ENCODE peak calls at places on chromosomes 13 and 19, in seven cellular contexts. One of them, this sample, is unnamed.

GRCh38 chr19:16441661-16442071 is 30.1 kb downstream of the EPS15L1 start:
- DNase-seq in IMR-90: no peak
- DNase-seq in neuronal stem cell: peak
- DNase-seq in endodermal cell: peak
- DNase-seq in NT2/D1: no peak
- DNase-seq in neural progenitor cell: peak
- DNase-seq in MM.1S: no peak
- DNase-seq in this sample: no peak

GRCh38 chr13:36549771-36550170 is 117.5 kb downstream of the CCNA1 start:
- DNase-seq in IMR-90: no peak
- DNase-seq in neuronal stem cell: peak
- DNase-seq in endodermal cell: no peak
- DNase-seq in NT2/D1: no peak
- DNase-seq in neural progenitor cell: peak
- DNase-seq in MM.1S: no peak
- DNase-seq in this sample: no peak

GRCh38 chr13:24680258-24680920 is at the start of gene ATP12A:
- DNase-seq in IMR-90: no peak
- DNase-seq in neuronal stem cell: peak
- DNase-seq in endodermal cell: peak
- DNase-seq in NT2/D1: no peak
- DNase-seq in neural progenitor cell: peak
- DNase-seq in MM.1S: peak
- DNase-seq in this sample: no peak

GRCh38 chr13:60655268-60655667 is 258.2 kb downstream of the TDRD3 start:
- DNase-seq in IMR-90: no peak
- DNase-seq in neuronal stem cell: no peak
- DNase-seq in endodermal cell: no peak
- DNase-seq in NT2/D1: no peak
- DNase-seq in neural progenitor cell: no peak
- DNase-seq in MM.1S: no peak
- DNase-seq in this sample: no peak

GRCh38 chr13:43377955-43378354 is 354.6 kb downstream of the DNAJC15 start:
- DNase-seq in IMR-90: peak
- DNase-seq in neuronal stem cell: no peak
- DNase-seq in endodermal cell: no peak
- DNase-seq in NT2/D1: no peak
- DNase-seq in neural progenitor cell: no peak
- DNase-seq in MM.1S: no peak
- DNase-seq in this sample: no peak

GRCh38 chr19:10228925-10229324 is 2.2 kb downstream of the S1PR2 start:
- DNase-seq in IMR-90: peak
- DNase-seq in neuronal stem cell: no peak
- DNase-seq in endodermal cell: peak
- DNase-seq in NT2/D1: no peak
- DNase-seq in neural progenitor cell: peak
- DNase-seq in MM.1S: peak
- DNase-seq in this sample: no peak

GRCh38 chr19:14427461-14427860 is 5.6 kb upstream of the PKN1 start:
- DNase-seq in IMR-90: no peak
- DNase-seq in neuronal stem cell: no peak
- DNase-seq in endodermal cell: no peak
- DNase-seq in NT2/D1: no peak
- DNase-seq in neural progenitor cell: no peak
- DNase-seq in MM.1S: no peak
- DNase-seq in this sample: no peak

GRCh38 chr13:88456155-88456554 is 785.0 kb downstream of the SLITRK5 start:
- DNase-seq in IMR-90: no peak
- DNase-seq in neuronal stem cell: no peak
- DNase-seq in endodermal cell: no peak
- DNase-seq in NT2/D1: no peak
- DNase-seq in neural progenitor cell: no peak
- DNase-seq in MM.1S: no peak
- DNase-seq in this sample: no peak

GRCh38 chr19:8131517-8131916 is 17.9 kb downstream of the FBN3 start:
- DNase-seq in IMR-90: no peak
- DNase-seq in neuronal stem cell: no peak
- DNase-seq in endodermal cell: no peak
- DNase-seq in NT2/D1: no peak
- DNase-seq in neural progenitor cell: no peak
- DNase-seq in MM.1S: no peak
- DNase-seq in this sample: no peak

GRCh38 chr19:47221080-47221841 is 9.7 kb downstream of the BBC3 start:
- DNase-seq in IMR-90: no peak
- DNase-seq in neuronal stem cell: no peak
- DNase-seq in endodermal cell: no peak
- DNase-seq in NT2/D1: no peak
- DNase-seq in neural progenitor cell: no peak
- DNase-seq in MM.1S: no peak
- DNase-seq in this sample: no peak

GRCh38 chr13:25310891-25311290 is 9.5 kb downstream of the NUP58 start:
- DNase-seq in IMR-90: no peak
- DNase-seq in neuronal stem cell: no peak
- DNase-seq in endodermal cell: no peak
- DNase-seq in NT2/D1: no peak
- DNase-seq in neural progenitor cell: no peak
- DNase-seq in MM.1S: no peak
- DNase-seq in this sample: no peak

GRCh38 chr13:33228645-33229445 is 56.7 kb downstream of the STARD13 start:
- DNase-seq in IMR-90: peak
- DNase-seq in neuronal stem cell: no peak
- DNase-seq in endodermal cell: peak
- DNase-seq in NT2/D1: no peak
- DNase-seq in neural progenitor cell: peak
- DNase-seq in MM.1S: peak
- DNase-seq in this sample: peak
- H3K9ac ChIP-seq in IMR-90: peak
- H3K9ac ChIP-seq in neuronal stem cell: no peak
- H3K9ac ChIP-seq in endodermal cell: no peak
- H3K9ac ChIP-seq in NT2/D1: no peak
- H3K9ac ChIP-seq in neural progenitor cell: no peak
- H3K9ac ChIP-seq in MM.1S: no peak
- H3K9ac ChIP-seq in this sample: no peak

GRCh38 chr19:56217039-56217949 is 15.2 kb downstream of the ZSCAN5C start:
- DNase-seq in IMR-90: peak
- DNase-seq in neuronal stem cell: no peak
- DNase-seq in endodermal cell: peak
- DNase-seq in NT2/D1: no peak
- DNase-seq in neural progenitor cell: peak
- DNase-seq in MM.1S: no peak
- DNase-seq in this sample: no peak
- H3K9ac ChIP-seq in IMR-90: no peak
- H3K9ac ChIP-seq in neuronal stem cell: no peak
- H3K9ac ChIP-seq in endodermal cell: no peak
- H3K9ac ChIP-seq in NT2/D1: no peak
- H3K9ac ChIP-seq in neural progenitor cell: no peak
- H3K9ac ChIP-seq in MM.1S: no peak
- H3K9ac ChIP-seq in this sample: no peak

DNA sequence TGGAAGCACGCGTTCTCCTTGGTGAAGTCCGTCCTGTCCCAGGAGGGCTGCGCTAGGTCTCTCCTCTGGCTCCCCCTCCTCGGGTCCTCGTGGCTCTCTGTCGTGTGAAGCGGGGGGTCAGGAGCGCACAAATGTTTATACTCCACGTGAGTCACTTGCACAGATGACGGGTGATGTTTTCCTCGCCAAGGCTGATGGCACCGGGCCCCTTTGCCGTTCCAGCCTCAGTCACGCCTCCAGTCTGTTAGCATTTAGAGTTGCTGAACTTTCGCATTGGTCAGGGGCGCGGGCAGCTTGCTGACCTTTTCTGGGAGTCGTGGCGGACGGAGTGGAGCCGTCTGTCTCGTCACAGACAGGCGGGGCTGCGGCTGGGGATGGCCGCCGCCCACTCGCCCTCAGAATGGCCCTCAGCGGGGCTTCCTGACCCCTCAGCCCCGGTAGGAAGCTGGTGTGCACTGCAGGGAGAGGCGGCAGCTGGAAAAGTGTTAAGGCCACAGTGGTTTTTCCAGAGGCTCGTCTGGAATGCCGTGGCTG is 13.7 kb downstream of the KLHL26 start:
- DNase-seq in IMR-90: peak
- DNase-seq in neuronal stem cell: no peak
- DNase-seq in endodermal cell: peak
- DNase-seq in NT2/D1: no peak
- DNase-seq in neural progenitor cell: peak
- DNase-seq in MM.1S: no peak
- DNase-seq in this sample: no peak
- H3K9ac ChIP-seq in IMR-90: peak
- H3K9ac ChIP-seq in neuronal stem cell: peak
- H3K9ac ChIP-seq in endodermal cell: no peak
- H3K9ac ChIP-seq in NT2/D1: peak
- H3K9ac ChIP-seq in neural progenitor cell: no peak
- H3K9ac ChIP-seq in MM.1S: no peak
- H3K9ac ChIP-seq in this sample: no peak

GRCh38 chr13:41500501-41500900 is 43.2 kb downstream of the RGCC start:
- DNase-seq in IMR-90: no peak
- DNase-seq in neuronal stem cell: no peak
- DNase-seq in endodermal cell: no peak
- DNase-seq in NT2/D1: no peak
- DNase-seq in neural progenitor cell: no peak
- DNase-seq in MM.1S: peak
- DNase-seq in this sample: no peak
- H3K9ac ChIP-seq in IMR-90: no peak
- H3K9ac ChIP-seq in neuronal stem cell: no peak
- H3K9ac ChIP-seq in endodermal cell: no peak
- H3K9ac ChIP-seq in NT2/D1: no peak
- H3K9ac ChIP-seq in neural progenitor cell: no peak
- H3K9ac ChIP-seq in MM.1S: peak
- H3K9ac ChIP-seq in this sample: no peak

GRCh38 chr13:110684388-110685056 is 21.4 kb downstream of the CARS2 start:
- DNase-seq in IMR-90: no peak
- DNase-seq in neuronal stem cell: no peak
- DNase-seq in endodermal cell: no peak
- DNase-seq in NT2/D1: no peak
- DNase-seq in neural progenitor cell: no peak
- DNase-seq in MM.1S: no peak
- DNase-seq in this sample: no peak
- H3K9ac ChIP-seq in IMR-90: no peak
- H3K9ac ChIP-seq in neuronal stem cell: no peak
- H3K9ac ChIP-seq in endodermal cell: no peak
- H3K9ac ChIP-seq in NT2/D1: no peak
- H3K9ac ChIP-seq in neural progenitor cell: no peak
- H3K9ac ChIP-seq in MM.1S: no peak
- H3K9ac ChIP-seq in this sample: no peak

GRCh38 chr19:6531956-6532243 is 1.1 kb downstream of the TNFSF9 start:
- DNase-seq in IMR-90: no peak
- DNase-seq in neuronal stem cell: no peak
- DNase-seq in endodermal cell: no peak
- DNase-seq in NT2/D1: no peak
- DNase-seq in neural progenitor cell: no peak
- DNase-seq in MM.1S: no peak
- DNase-seq in this sample: no peak
- H3K9ac ChIP-seq in IMR-90: no peak
- H3K9ac ChIP-seq in neuronal stem cell: no peak
- H3K9ac ChIP-seq in endodermal cell: no peak
- H3K9ac ChIP-seq in NT2/D1: peak
- H3K9ac ChIP-seq in neural progenitor cell: no peak
- H3K9ac ChIP-seq in MM.1S: peak
- H3K9ac ChIP-seq in this sample: peak

GRCh38 chr19:19580417-19580816 is 38.1 kb downstream of the PBX4 start:
- DNase-seq in IMR-90: no peak
- DNase-seq in neuronal stem cell: no peak
- DNase-seq in endodermal cell: no peak
- DNase-seq in NT2/D1: no peak
- DNase-seq in neural progenitor cell: no peak
- DNase-seq in MM.1S: no peak
- DNase-seq in this sample: no peak
- H3K9ac ChIP-seq in IMR-90: no peak
- H3K9ac ChIP-seq in neuronal stem cell: no peak
- H3K9ac ChIP-seq in endodermal cell: no peak
- H3K9ac ChIP-seq in NT2/D1: no peak
- H3K9ac ChIP-seq in neural progenitor cell: no peak
- H3K9ac ChIP-seq in MM.1S: no peak
- H3K9ac ChIP-seq in this sample: no peak

This sample was measured in HCT116.